ENCODE peak calls at places on chromosomes 2 and 18, in four cellular contexts. One of them, this sample, is unnamed.

GRCh38 chr2:233404227-233404626 is 49.9 kb downstream of the DGKD start:
- DNase-seq in fibroblast of lung: no peak
- DNase-seq in brain microvascular endothelial cell: no peak
- DNase-seq in NB4: peak; percentile 63
- DNase-seq in this sample: peak; percentile 74

GRCh38 chr2:185433824-185434223 is 304.8 kb upstream of the FSIP2 start:
- DNase-seq in fibroblast of lung: peak; percentile 94
- DNase-seq in brain microvascular endothelial cell: peak; percentile 20
- DNase-seq in NB4: no peak
- DNase-seq in this sample: no peak

GRCh38 chr2:27638709-27639108 is 9.9 kb downstream of the GPN1 start:
- DNase-seq in fibroblast of lung: peak; percentile 95
- DNase-seq in brain microvascular endothelial cell: peak; percentile 68
- DNase-seq in NB4: no peak
- DNase-seq in this sample: no peak

GRCh38 chr2:9238927-9239326 is 32.3 kb downstream of the ASAP2 start:
- DNase-seq in fibroblast of lung: no peak
- DNase-seq in NB4: no peak
- DNase-seq in brain microvascular endothelial cell: no peak
- DNase-seq in this sample: no peak

GRCh38 chr2:126889501-126890135 is 9.1 kb upstream of the TEX51 start:
- DNase-seq in brain microvascular endothelial cell: no peak
- DNase-seq in NB4: no peak
- DNase-seq in fibroblast of lung: no peak
- DNase-seq in this sample: no peak

GRCh38 chr18:59005266-59005665 is 134.4 kb upstream of the SEC11C start:
- DNase-seq in fibroblast of lung: peak; percentile 61
- DNase-seq in brain microvascular endothelial cell: peak; percentile 81
- DNase-seq in NB4: no peak
- DNase-seq in this sample: no peak

GRCh38 chr2:27170569-27171337 is 21.9 kb downstream of the TCF23 start:
- DNase-seq in NB4: no peak
- DNase-seq in fibroblast of lung: peak; percentile 22
- DNase-seq in brain microvascular endothelial cell: no peak
- DNase-seq in this sample: no peak

GRCh38 chr2:233654501-233654900 is 17.2 kb upstream of the UGT1A9 start:
- DNase-seq in fibroblast of lung: no peak
- DNase-seq in NB4: peak; percentile 17
- DNase-seq in brain microvascular endothelial cell: no peak
- DNase-seq in this sample: no peak

GRCh38 chr2:12495247-12495868 is 221.4 kb upstream of the TRIB2 start:
- DNase-seq in brain microvascular endothelial cell: no peak
- DNase-seq in NB4: no peak
- DNase-seq in fibroblast of lung: no peak
- DNase-seq in this sample: no peak

GRCh38 chr2:111695441-111696007 is 188.5 kb downstream of the ANAPC1 start:
- DNase-seq in brain microvascular endothelial cell: no peak
- DNase-seq in fibroblast of lung: no peak
- DNase-seq in NB4: no peak
- DNase-seq in this sample: no peak

GRCh38 chr2:145006957-145007672 is 487.2 kb upstream of the ZEB2 start:
- DNase-seq in fibroblast of lung: peak; percentile 99
- DNase-seq in brain microvascular endothelial cell: peak; percentile 96
- DNase-seq in NB4: peak; percentile 22
- DNase-seq in this sample: no peak

GRCh38 chr18:70333757-70334156 is 44.9 kb downstream of the SOCS6 start:
- DNase-seq in fibroblast of lung: peak; percentile 99
- DNase-seq in brain microvascular endothelial cell: peak; percentile 96
- DNase-seq in NB4: no peak
- DNase-seq in this sample: no peak

GRCh38 chr2:202750778-202751427 is 116.1 kb downstream of the FAM117B start:
- DNase-seq in NB4: no peak
- DNase-seq in brain microvascular endothelial cell: no peak
- DNase-seq in fibroblast of lung: no peak
- DNase-seq in this sample: peak; percentile 1

GRCh38 chr2:12456293-12457151 is 260.2 kb upstream of the TRIB2 start:
- DNase-seq in fibroblast of lung: peak; percentile 98
- DNase-seq in NB4: peak; percentile 100
- DNase-seq in brain microvascular endothelial cell: peak; percentile 98
- DNase-seq in this sample: peak; percentile 73

GRCh38 chr2:241897231-241897916 is 27.8 kb downstream of the RTP5 start:
- DNase-seq in fibroblast of lung: no peak
- DNase-seq in NB4: no peak
- DNase-seq in brain microvascular endothelial cell: no peak
- DNase-seq in this sample: no peak

GRCh38 chr2:144998435-144998834 is 478.5 kb upstream of the ZEB2 start:
- DNase-seq in fibroblast of lung: no peak
- DNase-seq in NB4: no peak
- DNase-seq in brain microvascular endothelial cell: no peak
- DNase-seq in this sample: no peak

GRCh38 chr2:76252704-76253103 is 542.0 kb upstream of the GCFC2 start:
- DNase-seq in fibroblast of lung: no peak
- DNase-seq in NB4: no peak
- DNase-seq in brain microvascular endothelial cell: no peak
- DNase-seq in this sample: no peak

GRCh38 chr2:227414846-227415245 is 27.1 kb upstream of the SCYGR1 start:
- DNase-seq in brain microvascular endothelial cell: peak; percentile 41
- DNase-seq in NB4: peak; percentile 29
- DNase-seq in fibroblast of lung: peak; percentile 81
- DNase-seq in this sample: no peak

GRCh38 chr2:148896116-148896515 is 21.1 kb downstream of the KIF5C start:
- DNase-seq in NB4: no peak
- DNase-seq in brain microvascular endothelial cell: no peak
- DNase-seq in fibroblast of lung: no peak
- DNase-seq in this sample: no peak

GRCh38 chr18:1846640-1847039 is 724.7 kb downstream of the METTL4 start:
- DNase-seq in brain microvascular endothelial cell: peak; percentile 8
- DNase-seq in NB4: peak; percentile 25
- DNase-seq in fibroblast of lung: peak; percentile 73
- DNase-seq in this sample: no peak

GRCh38 chr2:9336209-9336533 is 87.2 kb downstream of the ITGB1BP1 start:
- DNase-seq in NB4: no peak
- DNase-seq in fibroblast of lung: peak; percentile 55
- DNase-seq in brain microvascular endothelial cell: peak; percentile 55
- DNase-seq in this sample: peak; percentile 54

GRCh38 chr2:196162586-196163180 is 8.7 kb downstream of the STK17B start:
- DNase-seq in brain microvascular endothelial cell: no peak
- DNase-seq in fibroblast of lung: no peak
- DNase-seq in NB4: peak; percentile 50
- DNase-seq in this sample: no peak

GRCh38 chr2:8193686-8194615 is 487.9 kb upstream of the ID2 start:
- DNase-seq in fibroblast of lung: no peak
- DNase-seq in brain microvascular endothelial cell: no peak
- DNase-seq in NB4: no peak
- DNase-seq in this sample: no peak

GRCh38 chr2:228318218-228318617 is 136.7 kb upstream of the SPHKAP start:
- DNase-seq in brain microvascular endothelial cell: no peak
- DNase-seq in NB4: peak; percentile 39
- DNase-seq in fibroblast of lung: no peak
- DNase-seq in this sample: peak; percentile 51

GRCh38 chr18:76850112-76850511 is 27.8 kb downstream of the ZNF236 start:
- DNase-seq in fibroblast of lung: no peak
- DNase-seq in brain microvascular endothelial cell: no peak
- DNase-seq in NB4: no peak
- DNase-seq in this sample: no peak

GRCh38 chr18:1464444-1465217 is 560.0 kb downstream of the ADCYAP1 start:
- DNase-seq in NB4: no peak
- DNase-seq in fibroblast of lung: no peak
- DNase-seq in brain microvascular endothelial cell: no peak
- DNase-seq in this sample: no peak

GRCh38 chr18:41073372-41073954 is 881.6 kb upstream of the PIK3C3 start:
- DNase-seq in brain microvascular endothelial cell: peak; percentile 47
- DNase-seq in fibroblast of lung: peak; percentile 92
- DNase-seq in NB4: no peak
- DNase-seq in this sample: no peak

GRCh38 chr2:86352932-86353345 is 15.5 kb upstream of the REEP1 start:
- DNase-seq in fibroblast of lung: no peak
- DNase-seq in NB4: no peak
- DNase-seq in brain microvascular endothelial cell: no peak
- DNase-seq in this sample: no peak

DNA sequence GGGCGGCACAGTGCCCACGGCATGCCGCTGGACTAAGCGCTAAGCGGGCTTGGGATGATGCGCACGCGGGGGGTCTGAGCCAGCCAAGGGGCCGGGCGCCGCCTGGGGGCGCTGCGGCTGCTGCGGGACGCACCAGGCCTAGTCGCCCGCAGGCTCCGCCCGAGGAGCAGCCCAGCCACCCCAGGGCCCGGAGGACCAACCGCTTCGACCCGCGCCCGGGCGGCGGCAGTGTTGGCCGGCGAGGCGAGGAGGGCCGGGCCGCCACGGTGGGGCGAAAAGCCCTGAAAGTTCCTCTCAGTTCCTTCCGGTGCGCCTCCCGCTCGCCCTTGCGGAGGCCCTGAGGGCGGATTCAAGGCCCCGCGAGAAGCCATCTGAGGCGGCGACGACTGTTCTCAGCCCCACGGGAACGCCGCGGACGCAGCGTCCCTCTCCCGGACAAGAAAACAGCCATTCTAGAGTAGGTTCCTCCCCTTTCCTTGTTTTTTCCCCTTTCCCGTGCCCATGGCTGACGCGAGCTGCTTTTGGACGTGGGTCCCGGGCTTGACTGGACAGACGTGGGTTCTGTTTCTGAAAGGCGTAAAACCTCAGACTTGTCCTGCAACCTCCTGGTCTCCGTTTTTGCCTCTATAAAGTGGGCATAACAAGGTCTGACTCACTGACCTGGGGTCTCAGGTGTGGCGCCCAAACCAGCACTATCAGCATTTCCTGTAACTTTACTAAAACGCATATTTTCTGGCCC is at the start of gene ANKAR:
- DNase-seq in fibroblast of lung: peak; percentile 90
- DNase-seq in NB4: peak; percentile 91
- DNase-seq in brain microvascular endothelial cell: peak; percentile 81
- DNase-seq in this sample: peak; percentile 95
- H3K4me3 ChIP-seq in fibroblast of lung: peak within 1 kb of the TSS; percentile 36
- H3K4me3 ChIP-seq in NB4: peak within 1 kb of the TSS; percentile 55
- H3K4me3 ChIP-seq in brain microvascular endothelial cell: peak within 1 kb of the TSS; percentile 79
- H3K4me3 ChIP-seq in this sample: peak within 1 kb of the TSS; percentile 83

GRCh38 chr2:174053784-174054183 is 88.6 kb upstream of the SP3 start:
- DNase-seq in brain microvascular endothelial cell: no peak
- DNase-seq in NB4: no peak
- DNase-seq in fibroblast of lung: no peak
- DNase-seq in this sample: no peak

GRCh38 chr2:174051039-174051438 is 85.9 kb upstream of the SP3 start:
- DNase-seq in NB4: no peak
- DNase-seq in fibroblast of lung: no peak
- DNase-seq in brain microvascular endothelial cell: no peak
- DNase-seq in this sample: no peak

GRCh38 chr2:174053285-174053684 is 88.1 kb upstream of the SP3 start:
- DNase-seq in fibroblast of lung: no peak
- DNase-seq in brain microvascular endothelial cell: no peak
- DNase-seq in NB4: no peak
- DNase-seq in this sample: no peak

GRCh38 chr2:174052639-174052976 is 87.4 kb upstream of the SP3 start:
- DNase-seq in NB4: no peak
- DNase-seq in brain microvascular endothelial cell: no peak
- DNase-seq in fibroblast of lung: no peak
- DNase-seq in this sample: no peak

DNA sequence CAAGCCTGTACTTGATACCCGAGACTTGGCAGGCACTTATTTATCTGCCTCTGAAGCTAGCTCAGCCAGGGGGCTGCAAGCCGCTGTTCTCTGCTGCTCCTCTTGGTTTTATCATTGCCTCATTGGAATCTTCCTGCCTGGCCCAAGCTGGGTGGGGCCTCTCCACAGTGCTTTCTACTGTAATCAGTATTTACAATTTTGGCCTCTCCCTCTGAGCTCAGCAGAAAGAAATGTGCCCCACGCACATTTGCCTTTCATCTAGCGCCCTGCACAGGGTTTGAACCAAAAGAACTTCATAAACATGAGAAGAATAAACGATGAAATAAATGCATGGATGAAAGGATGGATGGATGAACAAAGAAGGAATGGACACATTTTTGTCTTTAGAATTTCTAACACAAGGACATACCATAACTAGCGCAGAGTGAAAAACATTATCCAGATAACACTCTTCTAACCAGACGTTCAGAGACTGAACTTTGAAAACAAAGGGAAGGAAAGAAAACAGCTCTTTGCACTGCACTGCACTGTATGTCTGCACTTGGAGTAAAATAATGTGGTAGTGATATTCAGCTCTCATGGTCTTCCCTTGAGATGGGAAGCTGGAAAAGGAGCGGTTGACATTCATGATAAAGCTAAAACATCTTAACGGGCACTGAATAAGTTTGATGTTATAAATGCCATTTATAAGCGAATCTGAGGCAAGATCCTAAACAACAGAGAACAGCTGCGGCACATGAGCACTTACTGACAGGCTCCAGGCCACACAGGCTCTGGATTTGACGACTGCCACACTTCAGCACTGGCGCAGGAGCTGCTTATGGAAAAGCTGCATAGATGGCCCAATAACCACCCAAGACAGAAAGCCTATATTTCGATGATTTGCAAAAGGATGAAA is 86.8 kb upstream of the SP3 start:
- DNase-seq in NB4: no peak
- DNase-seq in fibroblast of lung: peak; percentile 83
- DNase-seq in brain microvascular endothelial cell: peak; percentile 67
- DNase-seq in this sample: no peak
- TF ChIP-seq CTCF in NB4: no peak
- TF ChIP-seq CTCF in fibroblast of lung: no peak
- TF ChIP-seq CTCF in brain microvascular endothelial cell: no peak
- TF ChIP-seq CTCF in this sample: no peak

DNA sequence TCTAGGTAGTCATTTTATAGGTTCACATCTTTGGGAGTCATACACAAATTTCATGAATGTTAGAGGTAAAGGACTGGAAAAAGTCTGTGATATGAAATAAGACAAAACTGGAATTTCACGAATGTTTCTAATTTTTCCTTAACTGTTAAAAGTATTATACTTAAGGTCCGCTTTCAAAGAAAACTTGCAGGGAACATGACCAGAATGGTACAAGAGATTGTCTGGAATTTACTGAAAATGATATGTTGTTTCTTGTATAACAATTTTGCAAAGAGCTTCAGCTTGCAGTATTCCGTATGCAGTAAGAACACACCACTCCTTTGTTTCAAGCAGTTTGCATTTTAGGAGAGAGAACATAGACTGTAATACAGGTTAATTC is 1.6 kb downstream of the DDX1 start:
- DNase-seq in fibroblast of lung: no peak
- DNase-seq in NB4: no peak
- DNase-seq in brain microvascular endothelial cell: no peak
- DNase-seq in this sample: no peak
- H3K4me3 ChIP-seq in fibroblast of lung: peak overlapping the region; percentile 55
- H3K4me3 ChIP-seq in NB4: peak overlapping the region; percentile 75
- H3K4me3 ChIP-seq in brain microvascular endothelial cell: no peak overlapping the region
- H3K4me3 ChIP-seq in this sample: peak overlapping the region; percentile 79

GRCh38 chr2:101770672-101771071 is 73.2 kb downstream of the MAP4K4 start:
- DNase-seq in brain microvascular endothelial cell: peak; percentile 39
- DNase-seq in fibroblast of lung: peak; percentile 63
- DNase-seq in NB4: peak; percentile 80
- DNase-seq in this sample: peak; percentile 72
- TF ChIP-seq CTCF in brain microvascular endothelial cell: peak; percentile 52
- TF ChIP-seq CTCF in fibroblast of lung: peak; percentile 23
- TF ChIP-seq CTCF in NB4: peak; percentile 55
- TF ChIP-seq CTCF in this sample: peak; percentile 54